ENCODE peak calls at places on chromosomes 11 and 22, in five cellular contexts. R, T, H, M and B are unnamed samples.

GRCh38 chr11:102260241-102260640 is 57.0 kb upstream of the BIRC3 start:
- DNase-seq in T (no peak), R (no peak), M (no peak), H (no peak), B (no peak)

GRCh38 chr11:46309669-46310288 is 32.3 kb downstream of the CREB3L1 start:
- DNase-seq in R (no peak), T (peak), H (no peak), M (no peak), B (no peak)

GRCh38 chr11:34439521-34440258 is 956 bp downstream of the CAT start:
- DNase-seq in R (no peak), T (no peak), M (no peak), H (no peak), B (no peak)

GRCh38 chr11:90134420-90135003 is at the start of gene NAALAD2:
- DNase-seq in M (peak), T (peak), H (no peak), R (peak), B (peak)

GRCh38 chr11:27945323-27945722 is 162.6 kb downstream of the KIF18A start:
- DNase-seq in M (no peak), T (no peak), H (no peak), R (no peak), B (no peak)

GRCh38 chr11:16484434-16484833 is 128.1 kb upstream of the SOX6 start:
- DNase-seq in M (no peak), T (no peak), R (no peak), H (no peak), B (no peak)

GRCh38 chr22:24506802-24507438 is 11.8 kb downstream of the UPB1 start:
- DNase-seq in M (no peak), H (no peak), R (no peak), T (no peak), B (no peak)

GRCh38 chr22:20865869-20866445 is 7.2 kb downstream of the SNAP29 start:
- DNase-seq in R (no peak), H (no peak), T (peak), M (no peak), B (no peak)

GRCh38 chr11:62217191-62217748 is 8.8 kb downstream of the SCGB2A1 start:
- DNase-seq in M (no peak), H (no peak), R (no peak), T (peak), B (no peak)

DNA sequence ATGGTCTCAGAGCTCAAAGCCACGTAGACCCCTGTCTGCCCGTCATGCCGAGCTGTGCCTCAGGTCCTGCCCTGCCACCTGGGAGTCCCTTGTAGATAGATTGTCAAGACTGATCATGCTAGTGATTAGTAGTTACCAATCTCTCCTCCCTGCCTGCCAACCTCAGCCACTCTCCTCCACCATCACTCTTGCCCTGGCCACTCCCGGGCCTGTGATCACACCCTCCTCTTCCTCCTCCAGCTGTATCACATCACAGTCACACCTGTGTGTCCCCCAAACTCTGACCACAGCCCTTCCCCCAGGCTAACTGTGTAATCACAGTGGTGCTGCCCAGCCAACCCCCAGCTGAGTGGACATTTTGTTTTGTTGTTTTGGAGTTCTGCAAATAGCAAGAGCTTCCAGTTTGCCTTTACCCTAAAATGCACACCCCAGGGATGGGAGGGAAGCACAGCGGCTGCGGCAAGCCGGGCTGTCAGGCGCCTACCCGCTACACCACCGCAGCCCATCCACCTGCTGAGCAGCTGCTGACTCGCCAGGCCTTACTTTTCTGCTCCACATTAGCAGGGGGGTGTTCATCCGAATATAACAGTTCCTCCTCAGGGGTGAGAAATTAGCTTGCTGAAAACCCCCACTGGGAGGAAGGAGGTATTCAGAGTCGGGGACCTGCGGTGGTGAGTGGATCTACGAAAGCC is 45.8 kb downstream of the LRFN4 start:
- DNase-seq in H (no peak), R (no peak), T (no peak), M (peak), B (no peak)
- H3K4me3 ChIP-seq in H (no peak), R (no peak), T (no peak), M (no peak), B (no peak)

DNA sequence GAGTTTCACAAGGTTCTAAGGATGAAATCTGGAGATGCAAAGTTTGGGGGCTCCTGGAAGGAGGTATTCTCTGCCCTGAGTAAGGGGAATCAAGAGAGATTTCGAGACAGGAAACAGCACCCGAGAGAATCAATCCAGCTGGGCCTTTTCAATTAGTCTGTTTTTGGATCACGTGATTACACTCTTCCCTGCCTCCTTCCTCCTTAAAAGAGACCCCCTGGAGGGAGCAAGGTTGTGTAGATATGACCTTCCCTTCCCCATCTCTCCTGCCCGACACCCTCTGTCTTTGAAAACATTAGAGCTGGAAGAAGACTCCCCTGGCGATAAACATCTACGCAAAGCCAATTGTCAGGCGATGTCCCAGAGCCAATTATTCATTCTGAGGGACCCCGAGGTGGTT is 407.9 kb downstream of the MIAT start:
- DNase-seq in H (no peak), R (no peak), T (peak), M (no peak), B (no peak)
- H3K4me3 ChIP-seq in H (no peak), R (no peak), T (no peak), M (no peak), B (no peak)

DNA sequence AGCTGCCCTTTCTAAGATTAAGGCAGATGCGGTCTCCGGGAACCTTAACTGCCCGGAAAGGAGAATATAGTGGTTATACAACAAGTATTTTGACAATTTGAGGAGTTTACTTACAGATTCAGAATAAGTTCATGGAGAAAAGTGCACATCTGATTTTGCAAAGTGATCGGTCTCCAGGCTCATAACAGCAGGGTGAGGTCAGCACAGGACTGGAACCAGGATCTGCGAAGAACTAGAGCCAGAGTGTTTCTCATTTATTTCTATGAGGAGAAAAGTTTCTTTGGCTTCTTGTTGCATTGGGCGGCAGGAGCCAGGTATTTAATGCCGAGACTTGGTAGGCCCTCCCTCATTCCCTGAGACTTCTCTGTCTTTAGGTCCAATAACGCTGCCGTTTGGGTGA is 3.7 kb downstream of the ADAMTS15 start:
- DNase-seq in R (no peak), T (no peak), M (no peak), H (no peak), B (no peak)
- H3K4me3 ChIP-seq in R (no peak), T (no peak), M (peak), H (peak), B (no peak)

GRCh38 chr11:12472401-12473065 is 95.2 kb downstream of the PARVA start:
- DNase-seq in H (no peak), R (no peak), T (no peak), M (no peak), B (no peak)

GRCh38 chr11:12467610-12468009 is 90.2 kb downstream of the PARVA start:
- DNase-seq in R (no peak), T (no peak), M (no peak), H (no peak), B (no peak)

GRCh38 chr11:12473366-12473765 is 96.0 kb downstream of the PARVA start:
- DNase-seq in R (no peak), M (no peak), H (no peak), T (no peak), B (no peak)

GRCh38 chr11:12470236-12470635 is 92.9 kb downstream of the PARVA start:
- DNase-seq in R (no peak), T (no peak), H (no peak), M (no peak), B (no peak)

DNA sequence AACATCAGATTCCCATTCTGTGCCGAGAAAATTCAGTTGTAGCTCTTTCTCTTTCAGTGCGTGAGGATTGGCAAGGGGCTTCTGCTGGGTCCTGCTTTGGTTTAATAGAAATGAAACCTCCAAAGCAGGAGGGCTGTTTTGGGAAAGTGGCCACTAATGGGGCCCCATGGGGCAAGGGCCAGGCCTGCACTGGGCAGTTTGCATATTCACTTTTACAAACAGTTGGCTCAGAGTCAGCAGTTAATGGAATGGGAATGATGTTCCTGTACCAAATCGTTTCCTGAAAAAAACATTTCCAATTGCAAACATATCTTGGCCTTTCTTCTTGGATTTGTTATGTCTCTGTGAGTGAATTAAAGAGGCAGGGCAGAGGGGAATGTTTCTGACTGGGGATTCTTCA is 92.1 kb downstream of the PARVA start:
- DNase-seq in T (no peak), R (no peak), M (peak), H (no peak), B (no peak)
- H3K4me3 ChIP-seq in T (no peak), R (no peak), M (no peak), H (no peak), B (no peak)

GRCh38 chr11:1072116-1072820 is 2.4 kb upstream of the MUC2 start:
- DNase-seq in R (no peak), M (peak), H (no peak), T (peak), B (no peak)
- H3K4me3 ChIP-seq in R (no peak), M (no peak), H (no peak), T (no peak), B (no peak)

GRCh38 chr11:19632435-19632834 is 80.2 kb upstream of the NAV2 start:
- DNase-seq in H (no peak), M (no peak), R (no peak), T (no peak), B (no peak)

GRCh38 chr11:19631657-19632325 is 80.8 kb upstream of the NAV2 start:
- DNase-seq in R (no peak), H (no peak), M (no peak), T (no peak), B (no peak)

GRCh38 chr11:19627566-19627965 is 85.1 kb upstream of the NAV2 start:
- DNase-seq in M (no peak), H (no peak), T (no peak), R (no peak), B (no peak)

GRCh38 chr11:19625438-19625837 is 87.2 kb upstream of the NAV2 start:
- DNase-seq in R (no peak), H (no peak), M (no peak), T (no peak), B (no peak)

DNA sequence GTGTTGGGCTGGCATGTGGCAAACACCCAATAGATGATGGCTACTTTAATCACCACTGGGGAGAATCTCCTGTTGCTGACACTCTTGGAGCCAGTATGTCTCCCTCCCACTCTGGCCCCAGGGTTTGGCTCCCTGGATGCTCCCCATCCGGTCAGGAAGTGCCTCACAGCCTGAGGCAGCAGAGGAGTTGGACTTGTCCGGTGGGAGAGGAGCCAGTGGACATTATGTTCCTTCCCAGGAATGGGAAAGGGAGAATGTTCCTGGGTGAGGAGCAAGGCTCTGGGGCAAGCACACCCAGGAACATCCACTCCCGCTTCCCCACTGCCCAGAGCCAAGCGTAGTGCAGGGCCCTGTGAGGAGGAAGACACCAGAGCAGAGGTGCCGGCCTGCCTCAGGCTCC is 84.6 kb upstream of the NAV2 start:
- DNase-seq in H (no peak), T (no peak), R (no peak), M (peak), B (no peak)
- H3K4me3 ChIP-seq in H (no peak), T (no peak), R (no peak), M (no peak), B (no peak)

DNA sequence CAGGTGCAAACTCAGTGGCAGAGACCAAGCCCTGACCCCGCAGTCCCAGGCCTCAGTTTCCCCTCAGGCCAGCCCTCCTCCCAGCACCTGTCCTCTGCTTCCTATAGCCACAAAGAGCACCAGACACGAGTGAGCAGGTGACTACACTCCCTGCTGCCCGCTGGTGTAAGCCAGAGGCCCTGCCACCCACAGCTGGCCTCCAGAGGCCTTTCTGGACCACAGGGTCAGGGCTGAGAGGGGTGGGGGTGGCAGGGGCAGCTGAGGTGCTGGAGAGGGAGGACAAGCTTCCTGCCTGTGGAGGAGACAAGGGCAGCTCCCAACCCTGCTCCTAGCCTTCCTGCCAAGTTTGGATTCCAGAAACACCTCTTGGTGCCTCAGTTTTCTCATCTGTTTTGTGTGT is 31.3 kb upstream of the WNT7B start:
- DNase-seq in M (no peak), H (no peak), T (no peak), R (no peak), B (no peak)
- H3K4me3 ChIP-seq in M (no peak), H (no peak), T (no peak), R (no peak), B (no peak)

DNA sequence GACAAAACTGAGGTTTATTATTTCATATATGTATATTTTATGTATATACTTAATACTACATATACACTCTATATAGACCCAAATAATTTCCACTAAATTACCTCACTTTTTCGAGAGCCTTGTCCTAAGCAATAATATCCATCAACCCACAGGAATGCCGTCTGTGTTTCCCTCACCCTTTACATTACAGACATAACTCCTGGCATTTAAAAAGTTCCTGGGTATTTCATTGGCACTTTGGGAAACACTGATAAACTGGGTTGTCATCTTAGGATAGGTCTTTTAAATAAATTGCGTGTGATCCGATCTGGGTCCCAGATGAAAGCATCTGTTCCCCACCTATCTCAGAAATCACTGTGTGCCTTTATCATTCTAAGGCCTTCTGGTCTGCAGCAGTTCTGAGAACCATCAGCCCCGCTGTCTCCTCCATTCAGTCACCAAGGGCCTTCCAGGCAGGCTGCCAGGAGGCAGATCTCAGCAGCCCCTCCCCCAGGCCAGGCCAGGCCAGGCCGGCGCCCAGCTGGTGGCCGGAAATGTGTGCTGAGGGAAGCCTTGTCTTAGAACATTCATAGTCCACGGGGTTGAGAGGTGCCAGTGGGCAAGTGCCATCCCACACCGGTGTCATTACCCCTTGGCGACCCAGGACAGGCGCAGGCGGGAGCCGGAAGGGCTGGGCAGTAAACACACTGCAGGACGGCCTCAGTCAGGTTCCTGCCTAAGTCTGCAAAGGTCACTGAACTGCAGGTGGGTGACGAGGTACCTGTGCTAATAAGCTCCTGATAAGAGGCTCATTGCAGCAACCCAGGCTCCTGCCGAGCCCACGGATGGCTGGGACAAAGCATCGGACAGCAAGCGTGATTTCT is 3.3 kb downstream of the FGF19 start:
- DNase-seq in T (peak), H (no peak), M (peak), R (no peak), B (no peak)
- H3K4me3 ChIP-seq in T (no peak), H (no peak), M (no peak), R (no peak), B (no peak)

DNA sequence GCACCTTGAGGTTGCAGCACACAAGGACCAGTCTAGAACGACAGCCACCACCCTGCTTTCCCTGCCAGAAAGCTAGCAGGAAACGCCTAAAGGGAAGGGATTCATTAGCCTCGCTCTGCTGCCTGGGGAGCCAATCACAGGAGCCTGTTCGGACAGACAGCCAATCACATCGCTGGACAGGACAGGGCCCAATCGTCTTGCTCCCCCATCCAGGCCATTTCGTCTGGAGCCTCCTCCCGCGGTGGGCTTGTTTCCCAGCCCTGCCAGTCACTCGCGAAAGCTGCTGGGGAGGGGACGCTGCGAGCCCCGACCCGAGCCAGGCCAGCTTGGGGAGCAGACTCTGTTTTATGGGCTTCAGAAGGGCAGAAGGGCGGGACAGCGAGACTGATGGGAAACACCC is 79.8 kb upstream of the NCAM1 start:
- DNase-seq in H (no peak), R (peak), T (peak), M (peak), B (no peak)
- H3K4me3 ChIP-seq in H (no peak), R (peak), T (peak), M (peak), B (no peak)